ENCODE peak calls at places on chromosomes 6 and 20, in eight cellular contexts. M, N, E, A, W, G, I and S are unnamed samples.

GRCh38 chr6:158909938-158910337 is 90.1 kb downstream of the RSPH3 start:
- DNase-seq in M (no peak), N (no peak), E (no peak), A (no peak), W (no peak), G (peak; percentile 29), I (no peak), S (peak; percentile 21)

GRCh38 chr6:3139090-3139903 is 18.0 kb downstream of the TUBB2A start:
- DNase-seq in M (peak; percentile 39), N (no peak), E (no peak), A (peak; percentile 42), W (peak; percentile 36), G (no peak), I (peak; percentile 85), S (peak; percentile 69)

GRCh38 chr20:23437126-23437894 is 2.2 kb upstream of the CSTL1 start:
- DNase-seq in M (no peak), N (no peak), E (no peak), A (no peak), W (no peak), G (no peak), I (no peak), S (no peak)

GRCh38 chr6:139531148-139531547 is 156.7 kb upstream of the CITED2 start:
- DNase-seq in M (no peak), N (no peak), E (no peak), A (no peak), W (no peak), G (no peak), I (peak; percentile 74), S (no peak)

GRCh38 chr6:45791600-45792168 is 224.0 kb downstream of the CLIC5 start:
- DNase-seq in M (no peak), N (peak; percentile 63), E (no peak), A (no peak), W (no peak), G (no peak), I (peak; percentile 37), S (no peak)

GRCh38 chr6:52993461-52993860 is 1.6 kb downstream of the GSTA4 start:
- DNase-seq in M (no peak), N (no peak), E (no peak), A (no peak), W (no peak), G (no peak), I (peak; percentile 10), S (no peak)

GRCh38 chr6:28775052-28775376 is 148.8 kb downstream of the TRIM27 start:
- DNase-seq in M (no peak), N (no peak), E (no peak), A (no peak), W (no peak), G (no peak), I (no peak), S (no peak)

GRCh38 chr6:52518279-52518944 is 58.4 kb downstream of the TRAM2 start:
- DNase-seq in M (no peak), N (no peak), E (no peak), A (no peak), W (no peak), G (no peak), I (peak; percentile 65), S (no peak)

GRCh38 chr20:33477386-33478234 is 12.3 kb upstream of the CBFA2T2 start:
- DNase-seq in M (no peak), N (no peak), E (no peak), A (no peak), W (no peak), G (no peak), I (no peak), S (peak; percentile 45)

GRCh38 chr6:138428943-138429616 is 25.1 kb downstream of the HEBP2 start:
- DNase-seq in M (no peak), N (peak; percentile 24), E (peak; percentile 21), A (no peak), W (peak; percentile 54), G (peak; percentile 64), I (peak; percentile 72), S (peak; percentile 73)

GRCh38 chr6:71486466-71486865 is 197.9 kb downstream of the OGFRL1 start:
- DNase-seq in M (no peak), N (peak; percentile 36), E (no peak), A (no peak), W (no peak), G (no peak), I (peak; percentile 29), S (no peak)

GRCh38 chr6:11851405-11851804 is 72.8 kb upstream of the ADTRP start:
- DNase-seq in M (no peak), N (peak; percentile 95), E (no peak), A (no peak), W (peak; percentile 38), G (no peak), I (peak; percentile 96), S (no peak)

GRCh38 chr20:34559311-34560140 is 1.0 kb downstream of the MAP1LC3A start:
- DNase-seq in M (peak; percentile 41), N (no peak), E (no peak), A (no peak), W (no peak), G (peak; percentile 20), I (no peak), S (no peak)

GRCh38 chr20:23285536-23285935 is 65.1 kb upstream of the NXT1 start:
- DNase-seq in M (no peak), N (no peak), E (no peak), A (no peak), W (no peak), G (no peak), I (no peak), S (no peak)

GRCh38 chr6:19841181-19841580 is 4.0 kb downstream of the ID4 start:
- DNase-seq in M (no peak), N (no peak), E (no peak), A (no peak), W (no peak), G (no peak), I (no peak), S (peak; percentile 60)
- TF ChIP-seq CTCF in M (no peak), N (no peak), E (no peak), A (no peak), W (no peak), G (no peak), I (no peak), S (no peak)

DNA sequence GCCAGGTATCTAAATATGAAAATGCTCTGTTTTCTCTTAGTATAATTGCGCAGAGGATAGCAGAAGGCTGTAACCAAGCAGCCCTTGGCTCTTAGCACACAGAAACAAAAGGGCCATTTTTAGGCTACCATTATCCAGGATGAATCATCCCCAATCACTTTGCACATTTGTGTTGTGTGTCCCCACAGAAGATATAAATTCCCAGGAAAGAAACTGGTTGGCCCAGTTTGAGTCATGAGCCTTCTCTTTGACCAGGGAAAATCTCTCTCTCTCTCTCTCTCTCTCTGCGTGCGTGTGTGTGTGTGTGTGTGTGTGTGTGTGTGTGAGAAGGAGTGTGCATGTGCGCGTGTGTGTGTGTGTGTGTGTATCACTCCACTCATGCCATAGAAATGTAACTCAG is 178.5 kb downstream of the FRK start:
- DNase-seq in M (no peak), N (peak; percentile 97), E (peak; percentile 70), A (no peak), W (no peak), G (no peak), I (peak; percentile 7), S (no peak)
- H3K4me3 ChIP-seq in M (no peak overlapping the region), N (no peak overlapping the region), E (no peak overlapping the region), A (no peak overlapping the region), W (no peak overlapping the region), G (no peak overlapping the region), I (no peak overlapping the region), S (no peak overlapping the region)

GRCh38 chr6:34030831-34031566 is 114.9 kb downstream of the GRM4 start:
- DNase-seq in M (no peak), N (no peak), E (no peak), A (no peak), W (no peak), G (no peak), I (no peak), S (peak; percentile 83)
- TF ChIP-seq CTCF in M (no peak), N (no peak), E (no peak), A (no peak), W (no peak), G (no peak), I (no peak), S (peak; percentile 54)

DNA sequence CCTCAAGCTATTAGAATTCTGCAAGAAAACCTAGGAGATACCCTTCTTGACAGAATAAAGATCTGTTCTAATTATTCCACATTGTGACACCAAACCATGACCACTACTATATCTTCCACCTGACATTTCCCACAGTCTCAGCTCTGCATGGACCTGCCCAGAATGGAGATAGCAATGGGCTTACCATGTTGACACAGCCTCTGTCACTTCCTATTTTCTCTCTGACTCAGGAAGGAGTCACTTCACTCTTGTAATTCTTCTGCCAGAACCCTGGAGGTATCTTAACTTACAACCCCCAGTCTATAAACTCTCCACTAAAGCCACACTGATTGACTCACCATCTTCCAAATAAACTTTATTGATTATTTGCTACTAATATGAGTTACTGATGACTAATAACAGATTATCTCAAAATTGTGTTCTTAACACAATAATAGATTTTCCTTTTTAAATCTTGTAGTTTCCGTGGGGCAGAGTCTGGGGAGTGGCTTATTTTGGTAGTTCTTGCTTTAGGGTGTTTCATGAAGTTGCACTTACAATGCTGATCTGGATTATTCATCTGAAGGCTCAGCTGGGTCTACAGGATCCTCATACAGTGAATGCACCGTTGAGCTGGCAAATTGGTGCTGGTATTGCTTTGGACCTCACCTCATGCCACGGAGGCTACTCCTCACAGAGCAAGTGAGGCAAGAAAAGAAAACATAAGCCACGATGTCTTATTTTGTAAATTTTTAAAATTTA is 869.9 kb downstream of the KIF16B start:
- DNase-seq in M (no peak), N (peak; percentile 96), E (no peak), A (no peak), W (peak; percentile 50), G (no peak), I (peak; percentile 76), S (no peak)
- H3K4me3 ChIP-seq in M (no peak overlapping the region), N (no peak overlapping the region), E (no peak overlapping the region), A (no peak overlapping the region), W (no peak overlapping the region), G (no peak overlapping the region), I (no peak overlapping the region), S (no peak overlapping the region)